ENCODE peak calls at places on chromosomes 1 and 21, in nine cellular contexts. N is PC-9, P is IMR-90, U is fibroblast of lung, Y is OCI-LY7, X is MM.1S, I is Karpas-422, K is H9, R is GM23338. T is an unnamed sample.

GRCh38 chr1:117453958-117454357 is 86.7 kb downstream of the MAN1A2 start:
- DNase-seq in R (no peak), I (no peak), X (no peak), Y (no peak), P (no peak), U (no peak), N (no peak), K (no peak), T (no peak)

GRCh38 chr1:206005234-206005633 is 2.0 kb upstream of the RAB7B start:
- DNase-seq in N (no peak), X (no peak), R (no peak), K (no peak), U (no peak), I (no peak), P (no peak), Y (no peak), T (no peak)

GRCh38 chr1:233993651-233994050 is 89.2 kb downstream of the SLC35F3 start:
- DNase-seq in P (no peak), Y (no peak), K (no peak), R (no peak), N (peak; percentile 69), X (peak; percentile 80), U (no peak), I (no peak), T (no peak)

GRCh38 chr1:167344112-167344511 is 123.4 kb downstream of the POU2F1 start:
- DNase-seq in U (peak; percentile 47), Y (no peak), K (no peak), R (no peak), I (no peak), P (peak; percentile 76), X (no peak), N (no peak), T (no peak)

GRCh38 chr1:242208021-242208420 is 209.1 kb upstream of the MAP1LC3C start:
- DNase-seq in R (no peak), P (no peak), K (no peak), U (no peak), I (no peak), N (no peak), Y (no peak), X (no peak), T (no peak)

GRCh38 chr1:15173863-15174614 is 20.5 kb downstream of the TMEM51 start:
- DNase-seq in I (no peak), P (no peak), U (no peak), Y (no peak), K (no peak), N (no peak), X (peak; percentile 91), R (no peak), T (no peak)

GRCh38 chr1:159921251-159921650 is 4.1 kb downstream of the TAGLN2 start:
- DNase-seq in U (no peak), Y (peak; percentile 69), X (peak; percentile 31), R (no peak), P (peak; percentile 21), N (no peak), I (no peak), K (no peak), T (no peak)

GRCh38 chr1:19035356-19036048 is 79.0 kb upstream of the IFFO2 start:
- DNase-seq in Y (peak; percentile 11), N (no peak), R (no peak), U (no peak), X (no peak), K (no peak), I (no peak), P (no peak), T (no peak)

GRCh38 chr1:53766766-53767409 is 27.9 kb upstream of the GLIS1 start:
- DNase-seq in R (no peak), Y (no peak), I (no peak), N (no peak), X (peak; percentile 50), P (peak; percentile 68), K (no peak), U (peak; percentile 61), T (no peak)
- H2AFZ ChIP-seq in R (no peak overlapping the region), Y (no peak overlapping the region), I (no peak overlapping the region), N (no peak overlapping the region), X (peak overlapping the region; percentile 58), P (no peak overlapping the region), K (no peak overlapping the region), U (no peak overlapping the region), T (no peak overlapping the region)

DNA sequence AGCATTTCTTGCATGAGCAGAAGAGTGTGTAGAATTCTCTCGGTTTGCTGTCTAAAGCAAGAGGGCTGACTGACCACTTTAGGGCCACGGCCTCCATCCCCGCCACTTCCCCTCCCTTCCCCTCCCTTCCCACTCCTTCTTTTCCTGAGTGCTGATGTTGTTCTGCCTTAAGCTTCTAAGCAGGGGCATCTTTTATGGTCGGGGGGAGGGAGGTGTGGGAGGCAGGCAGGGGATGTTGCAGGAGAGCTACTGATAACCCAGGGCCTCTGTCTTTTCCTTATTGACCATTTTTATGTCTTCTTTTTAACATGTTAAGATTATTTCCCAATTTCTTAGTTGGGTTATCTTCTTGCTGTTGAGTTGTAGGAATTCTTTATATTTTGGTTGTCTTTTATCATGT is 15.1 kb downstream of the USP25 start:
- DNase-seq in R (peak; percentile 41), P (no peak), I (no peak), X (no peak), Y (no peak), U (no peak), N (no peak), K (peak; percentile 38), T (no peak)
- H4K20me1 ChIP-seq in R (peaks cover 21% of the 10 kb centered on the region), P (peaks cover 32% of the 10 kb centered on the region), I (peaks cover 5% of the 10 kb centered on the region), X (no peaks in the 10 kb centered on the region), Y (no peaks in the 10 kb centered on the region), U (no peaks in the 10 kb centered on the region), N (peaks cover 3% of the 10 kb centered on the region), K (no peaks in the 10 kb centered on the region), T (no peaks in the 10 kb centered on the region)

GRCh38 chr1:172143384-172144025 is 277.0 kb upstream of the C1orf105 start:
- DNase-seq in R (no peak), N (no peak), U (peak; percentile 89), K (no peak), X (no peak), Y (no peak), I (no peak), P (peak; percentile 70), T (no peak)

GRCh38 chr1:172146149-172146850 is 274.2 kb upstream of the C1orf105 start:
- DNase-seq in X (no peak), I (no peak), R (no peak), K (no peak), Y (no peak), U (no peak), P (peak; percentile 63), N (no peak), T (no peak)

GRCh38 chr1:172145656-172146055 is 274.8 kb upstream of the C1orf105 start:
- DNase-seq in I (no peak), Y (no peak), K (no peak), X (no peak), U (no peak), R (no peak), P (no peak), N (no peak), T (no peak)

GRCh38 chr1:172145231-172145651 is 275.2 kb upstream of the C1orf105 start:
- DNase-seq in Y (no peak), X (no peak), I (no peak), U (peak; percentile 73), P (peak; percentile 70), N (no peak), R (peak; percentile 14), K (no peak), T (no peak)

DNA sequence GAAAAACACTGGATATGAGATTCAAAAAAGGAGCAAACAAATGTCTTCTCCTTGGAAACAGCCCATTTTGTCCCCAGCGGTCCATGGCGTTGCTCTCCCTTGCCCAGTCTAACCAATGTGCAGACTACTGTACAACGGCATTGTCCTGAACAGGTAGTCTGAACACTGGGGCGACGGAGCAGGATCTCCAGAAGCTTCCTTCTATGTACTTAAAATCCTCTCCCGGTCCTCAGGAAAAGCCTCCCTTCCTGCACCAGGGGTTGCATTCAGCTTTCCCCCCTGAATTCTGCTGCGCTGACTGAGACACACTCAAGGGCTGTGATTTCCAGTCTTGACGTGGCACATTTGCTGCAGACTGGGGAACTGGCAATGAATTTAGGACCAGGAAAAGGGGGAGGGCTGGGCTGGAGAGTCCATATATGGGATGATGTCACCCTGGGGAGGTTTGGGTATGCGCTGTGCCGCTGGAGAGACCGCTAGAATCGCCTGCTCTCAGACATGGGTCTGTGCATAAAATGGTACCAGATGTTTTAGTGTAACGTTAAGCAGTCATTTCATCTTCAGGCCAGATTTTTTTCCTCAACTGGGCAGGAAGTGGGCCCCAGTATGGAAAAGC is 275.9 kb upstream of the C1orf105 start:
- DNase-seq in P (peak; percentile 98), Y (no peak), X (no peak), R (no peak), N (no peak), U (peak; percentile 99), K (no peak), I (no peak), T (no peak)
- H3K4me1 ChIP-seq in P (peaks cover 5% of the 10 kb centered on the region), Y (no peaks in the 10 kb centered on the region), X (no peaks in the 10 kb centered on the region), R (peaks cover 45% of the 10 kb centered on the region), N (no peaks in the 10 kb centered on the region), U (peaks cover 10% of the 10 kb centered on the region), K (no peaks in the 10 kb centered on the region), I (no peaks in the 10 kb centered on the region), T (peaks cover 24% of the 10 kb centered on the region)

GRCh38 chr21:46226920-46227599 is 1.5 kb downstream of the LSS start:
- DNase-seq in K (no peak), N (peak; percentile 5), R (no peak), I (peak; percentile 76), X (peak; percentile 47), Y (peak; percentile 18), P (peak; percentile 78), U (peak; percentile 60), T (no peak)

GRCh38 chr21:46227811-46228344 is 696 bp downstream of the LSS start:
- DNase-seq in I (peak; percentile 56), N (no peak), P (no peak), X (peak; percentile 41), R (peak; percentile 24), Y (peak; percentile 15), U (no peak), K (no peak), T (peak; percentile 42)

GRCh38 chr21:46229133-46229922 is 754 bp upstream of the LSS start:
- DNase-seq in X (no peak), K (no peak), P (no peak), U (no peak), I (peak; percentile 77), R (peak; percentile 30), N (no peak), Y (no peak), T (no peak)

GRCh38 chr21:46229923-46230260 is 1.3 kb upstream of the LSS start:
- DNase-seq in P (no peak), U (no peak), I (no peak), Y (no peak), N (no peak), X (no peak), K (no peak), R (no peak), T (no peak)

DNA sequence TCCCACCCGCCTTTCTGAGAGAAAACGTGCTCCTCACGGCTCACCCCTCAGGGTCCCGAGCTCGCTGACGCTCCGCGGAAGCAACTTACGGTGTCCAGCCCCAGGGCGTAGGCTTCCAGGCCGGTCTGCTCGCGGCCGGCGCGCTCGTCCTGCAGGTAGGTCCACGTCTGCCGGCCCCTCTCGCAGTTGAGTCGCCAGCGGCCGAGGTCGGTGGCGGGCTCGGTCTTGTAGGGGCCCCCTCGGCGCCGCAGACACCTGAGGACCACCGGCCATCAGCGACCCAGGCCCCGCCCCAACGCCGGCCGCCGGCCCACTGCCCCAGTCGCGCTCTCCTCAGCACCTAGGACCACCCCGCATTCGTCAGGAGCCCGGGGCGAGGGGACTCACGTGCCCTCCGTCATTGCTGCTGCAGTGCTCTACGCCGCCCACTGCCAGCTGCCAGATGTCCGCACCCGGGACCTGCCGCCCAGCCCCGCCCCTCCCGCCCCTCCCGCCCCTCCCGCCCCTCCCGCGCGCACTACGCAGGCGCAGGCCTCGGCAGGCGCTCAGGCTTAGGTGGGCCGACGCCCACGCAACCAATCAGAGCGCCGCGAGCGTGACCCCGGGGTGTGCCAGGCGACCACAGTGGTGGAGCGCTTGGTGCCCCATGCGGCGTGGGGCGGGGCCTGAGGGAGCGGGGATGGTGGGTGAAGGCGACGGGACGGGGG is at the start of gene LSS:
- DNase-seq in X (peak; percentile 100), U (peak; percentile 99), R (peak; percentile 98), I (peak; percentile 99), Y (peak; percentile 98), N (peak; percentile 97), K (peak; percentile 99), P (peak; percentile 97), T (peak; percentile 99)
- H2AFZ ChIP-seq in X (peak within 1 kb of the TSS; percentile 83), U (peak within 1 kb of the TSS; percentile 74), R (peak within 1 kb of the TSS; percentile 59), I (peak within 1 kb of the TSS; percentile 88), Y (peak within 1 kb of the TSS; percentile 67), N (peak within 1 kb of the TSS; percentile 87), K (no peak within 1 kb of the TSS), P (peak within 1 kb of the TSS; percentile 95), T (peak within 1 kb of the TSS; percentile 88)

T was measured in neural progenitor cell.